ENCODE peak calls at places on chromosomes 16 and 17, in nine cellular contexts. G, B, L, A, M, U, X, Q and E are unnamed samples.

GRCh38 chr16:695355-696089 is 5.3 kb upstream of the WDR24 start:
- DNase-seq in G (peak), B (peak), L (peak), A (no peak), M (peak), U (no peak), X (no peak), Q (peak), E (peak)

GRCh38 chr16:65284583-65284982 is 162.7 kb upstream of the CDH11 start:
- DNase-seq in G (no peak), B (no peak), L (no peak), A (no peak), M (no peak), U (no peak), X (no peak), Q (no peak), E (no peak)

GRCh38 chr17:147796-148740 is 10.7 kb downstream of the SCGB1C2 start:
- DNase-seq in G (no peak), B (no peak), L (no peak), A (no peak), M (no peak), U (no peak), X (no peak), Q (peak), E (peak)

GRCh38 chr17:47980516-47980915 is 9.6 kb downstream of the CDK5RAP3 start:
- DNase-seq in G (no peak), B (no peak), L (no peak), A (no peak), M (no peak), U (no peak), X (no peak), Q (no peak), E (no peak)

GRCh38 chr17:32486091-32486700 is 597 bp upstream of the CDK5R1 start:
- DNase-seq in G (peak), B (peak), L (peak), A (no peak), M (peak), U (peak), X (peak), Q (peak), E (peak)

GRCh38 chr17:59332890-59333377 is 1.5 kb downstream of the YPEL2 start:
- DNase-seq in G (peak), B (peak), L (no peak), A (peak), M (no peak), U (no peak), X (no peak), Q (no peak), E (no peak)

GRCh38 chr17:79774561-79774975 is 3.4 kb upstream of the CBX2 start:
- DNase-seq in G (no peak), B (no peak), L (no peak), A (no peak), M (no peak), U (no peak), X (no peak), Q (no peak), E (no peak)

GRCh38 chr17:2595736-2596135 is 2.3 kb downstream of the PAFAH1B1 start:
- DNase-seq in G (no peak), B (no peak), L (no peak), A (no peak), M (no peak), U (no peak), X (no peak), Q (no peak), E (no peak)

GRCh38 chr17:72706396-72706981 is 386.0 kb downstream of the SLC39A11 start:
- DNase-seq in G (no peak), B (no peak), L (no peak), A (no peak), M (no peak), U (no peak), X (no peak), Q (no peak), E (no peak)

GRCh38 chr17:78999947-79000395 is 9.6 kb downstream of the CANT1 start:
- DNase-seq in G (no peak), B (peak), L (no peak), A (no peak), M (no peak), U (no peak), X (no peak), Q (no peak), E (peak)

GRCh38 chr17:67718325-67718941 is 697 bp downstream of the NOL11 start:
- DNase-seq in G (no peak), B (peak), L (peak), A (no peak), M (no peak), U (no peak), X (no peak), Q (no peak), E (no peak)